ENCODE peak calls at places on chromosomes 11 and 22, in nine cellular contexts. A, Z, K, D, Q, P, N, E and T are unnamed samples. For H3K4me1, the result is how much of the 10 kb centered on the place peaks cover.

GRCh38 chr11:26993965-26994446 is at the start of gene FIBIN:
- DNase-seq in Q (no peak), K (peak), P (no peak), Z (peak), E (no peak), A (no peak), N (peak), D (peak), T (peak)

GRCh38 chr22:20805972-20806471 is 32.1 kb downstream of the SERPIND1 start:
- DNase-seq in A (no peak), D (peak), K (peak), P (peak), E (no peak), Q (no peak), N (no peak), Z (no peak), T (no peak)

GRCh38 chr11:6618117-6619020 is 853 bp downstream of the TPP1 start:
- DNase-seq in P (no peak), K (peak), N (peak), A (peak), Z (no peak), D (peak), E (peak), Q (peak), T (peak)

GRCh38 chr22:38414009-38414395 is 41.0 kb downstream of the KCNJ4 start:
- DNase-seq in Q (no peak), P (no peak), N (no peak), E (no peak), D (no peak), K (no peak), A (no peak), Z (no peak), T (no peak)

GRCh38 chr22:38655532-38656255 is 498 bp downstream of the FAM227A start:
- DNase-seq in K (peak), Q (no peak), P (peak), A (no peak), Z (no peak), D (peak), N (no peak), E (no peak), T (no peak)

GRCh38 chr11:83778598-83778997 is 492.4 kb upstream of the CCDC90B start:
- DNase-seq in K (no peak), P (no peak), N (peak), D (no peak), Z (no peak), E (no peak), Q (no peak), A (no peak), T (no peak)

GRCh38 chr11:115630109-115630700 is 126.0 kb upstream of the CADM1 start:
- DNase-seq in N (no peak), Z (no peak), A (no peak), E (no peak), Q (no peak), K (no peak), D (no peak), P (no peak), T (no peak)

GRCh38 chr22:41563051-41563711 is 2.4 kb downstream of the CSDC2 start:
- DNase-seq in Q (no peak), E (peak), P (no peak), N (peak), A (no peak), K (peak), Z (no peak), D (peak), T (no peak)

GRCh38 chr11:70071996-70072395 is 6.1 kb upstream of the ANO1 start:
- DNase-seq in E (no peak), D (no peak), Q (no peak), K (no peak), N (no peak), P (no peak), A (no peak), Z (no peak), T (no peak)

GRCh38 chr11:72764503-72764902 is 12.3 kb upstream of the ARAP1 start:
- DNase-seq in D (no peak), K (no peak), P (no peak), N (no peak), Z (peak), E (no peak), A (no peak), Q (no peak), T (no peak)

GRCh38 chr11:32821517-32821916 is 8.2 kb upstream of the PRRG4 start:
- DNase-seq in D (no peak), P (no peak), A (no peak), Q (no peak), N (peak), K (no peak), Z (no peak), E (no peak), T (no peak)

GRCh38 chr22:20238567-20239062 is 29.5 kb downstream of the RTN4R start:
- DNase-seq in K (no peak), A (peak), Q (peak), P (peak), D (no peak), E (no peak), N (peak), Z (peak), T (peak)

GRCh38 chr22:49589811-49590210 is 237.9 kb downstream of the BRD1 start:
- DNase-seq in Q (no peak), D (no peak), N (no peak), Z (no peak), A (no peak), K (no peak), E (no peak), P (no peak), T (no peak)

GRCh38 chr11:61445535-61445934 is 15.6 kb downstream of the SDHAF2 start:
- DNase-seq in Z (no peak), D (peak), E (no peak), K (no peak), A (no peak), N (no peak), Q (no peak), P (no peak), T (no peak)

GRCh38 chr11:72223615-72224586 is 666 bp upstream of the INPPL1 start:
- DNase-seq in P (no peak), N (no peak), D (peak), Q (peak), K (peak), Z (peak), A (peak), E (peak), T (peak)

GRCh38 chr11:68186061-68186460 is 27.0 kb downstream of the KMT5B start:
- DNase-seq in Q (no peak), N (no peak), D (no peak), E (no peak), A (no peak), Z (no peak), K (no peak), P (peak), T (no peak)

GRCh38 chr11:69160296-69161116 is 4.8 kb downstream of the SMIM38 start:
- DNase-seq in N (no peak), Z (no peak), Q (no peak), K (no peak), A (no peak), E (no peak), P (no peak), D (no peak), T (no peak)

GRCh38 chr11:100925935-100926334 is 203.7 kb downstream of the PGR start:
- DNase-seq in D (peak), A (no peak), P (no peak), Z (no peak), Q (no peak), N (peak), E (no peak), K (peak), T (no peak)

GRCh38 chr22:32528984-32529982 is 54.7 kb downstream of the FBXO7 start:
- DNase-seq in E (peak), K (peak), Z (peak), Q (peak), P (peak), D (peak), N (peak), A (peak), T (peak)

GRCh38 chr22:48517039-48518030 is 1310.3 kb downstream of the BRD1 start:
- DNase-seq in Q (no peak), K (no peak), P (no peak), Z (peak), D (no peak), E (no peak), A (no peak), N (no peak), T (no peak)

GRCh38 chr11:29119691-29120328 is 897.0 kb downstream of the KCNA4 start:
- DNase-seq in P (no peak), K (peak), Q (no peak), Z (no peak), N (peak), A (no peak), E (no peak), D (peak), T (peak)

GRCh38 chr11:85809881-85810280 is 1.1 kb downstream of the SYTL2 start:
- DNase-seq in P (peak), Z (no peak), Q (no peak), A (no peak), D (no peak), K (no peak), N (no peak), E (peak), T (peak)

GRCh38 chr11:133650082-133650481 is 117.8 kb upstream of the OPCML start:
- DNase-seq in Z (no peak), K (no peak), P (no peak), D (no peak), E (no peak), Q (no peak), N (no peak), A (no peak), T (no peak)

GRCh38 chr11:125154380-125155099 is 10.0 kb upstream of the PKNOX2 start:
- DNase-seq in Z (no peak), Q (no peak), P (no peak), D (no peak), A (no peak), K (no peak), N (no peak), E (no peak), T (no peak)

GRCh38 chr11:82734120-82734479 is 436 bp upstream of the FAM181B start:
- DNase-seq in K (no peak), D (no peak), Q (no peak), A (no peak), P (no peak), Z (no peak), N (no peak), E (no peak), T (no peak)

GRCh38 chr11:125925247-125925740 is 20.6 kb upstream of the VSIG10L2 start:
- DNase-seq in Z (peak), P (no peak), K (no peak), Q (no peak), A (no peak), E (peak), N (no peak), D (no peak), T (no peak)

GRCh38 chr22:36237462-36238347 is 1.6 kb downstream of the APOL2 start:
- DNase-seq in P (no peak), A (no peak), Q (peak), E (no peak), N (no peak), K (peak), D (no peak), Z (no peak), T (peak)
- H3K4me1 ChIP-seq in P (under half), A (under half), Q (under half), E (under half), N (under half), K (under half), D (under half), Z (under half), T (under half)

GRCh38 chr11:64846998-64847666 is 2.7 kb upstream of the CDC42BPG start:
- DNase-seq in Q (peak), P (peak), E (peak), K (peak), D (peak), Z (peak), A (peak), N (peak), T (peak)

GRCh38 chr11:64848214-64848778 is 3.8 kb upstream of the CDC42BPG start:
- DNase-seq in K (no peak), N (no peak), Z (no peak), A (no peak), D (no peak), E (no peak), Q (no peak), P (no peak), T (no peak)

GRCh38 chr11:64850979-64851567 is 6.6 kb upstream of the CDC42BPG start:
- DNase-seq in Z (no peak), K (no peak), P (no peak), E (no peak), N (no peak), A (no peak), D (no peak), Q (no peak), T (no peak)

GRCh38 chr11:64849600-64850356 is 5.3 kb upstream of the CDC42BPG start:
- DNase-seq in D (no peak), E (no peak), P (no peak), A (no peak), K (peak), Q (no peak), N (no peak), Z (no peak), T (no peak)

DNA sequence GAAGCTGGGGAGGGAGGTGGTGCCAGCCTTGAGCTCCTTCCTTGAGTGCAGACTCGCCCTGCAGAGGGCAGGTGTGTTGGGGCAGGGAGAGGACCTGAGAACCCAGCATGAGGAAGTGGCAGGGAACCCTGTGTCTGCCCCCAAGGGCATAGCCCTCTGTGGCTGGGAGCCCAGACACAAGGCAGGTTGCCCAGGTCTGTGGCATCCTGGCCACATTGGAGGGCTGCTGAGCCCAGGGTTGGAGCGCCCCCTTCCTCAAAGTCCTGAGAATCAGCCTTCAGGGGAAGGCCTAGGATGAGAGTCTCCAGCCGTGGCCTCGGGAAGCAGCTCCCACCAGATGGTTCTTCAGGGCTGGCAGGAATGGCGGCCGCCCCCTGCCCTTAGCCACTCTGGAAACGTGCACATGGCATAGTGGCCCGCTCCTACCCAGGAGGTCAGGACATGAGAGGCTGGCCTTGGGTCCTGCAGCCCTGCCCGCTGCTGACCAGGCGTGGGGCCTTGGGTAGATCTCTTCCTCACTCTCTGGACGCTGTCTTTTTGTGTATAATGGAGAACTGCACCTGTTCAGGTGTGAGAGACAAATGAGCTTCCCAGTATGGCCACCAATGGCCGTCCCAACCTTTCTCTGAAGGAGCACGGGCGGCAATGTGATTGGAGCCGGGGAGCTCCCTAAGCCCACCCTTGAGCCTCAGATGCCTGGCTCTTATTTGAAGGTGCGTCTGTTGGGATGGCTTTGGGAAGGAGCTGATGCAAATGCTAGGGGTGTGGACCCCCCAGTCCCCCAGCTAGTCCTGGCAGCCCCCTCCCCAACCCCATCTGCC is 4.5 kb upstream of the CDC42BPG start:
- DNase-seq in P (no peak), Z (peak), N (no peak), A (no peak), Q (no peak), D (no peak), K (no peak), E (no peak), T (no peak)
- H3K4me1 ChIP-seq in P (under half), Z (under half), N (under half), A (under half), Q (half or more), D (under half), K (under half), E (under half), T (under half)

GRCh38 chr22:31230155-31230870 is 18.2 kb downstream of the LIMK2 start:
- DNase-seq in Q (no peak), D (peak), P (no peak), N (no peak), Z (no peak), K (peak), A (no peak), E (no peak), T (no peak)
- H3K4me1 ChIP-seq in Q (under half), D (under half), P (under half), N (under half), Z (under half), K (under half), A (under half), E (under half), T (under half)

DNA sequence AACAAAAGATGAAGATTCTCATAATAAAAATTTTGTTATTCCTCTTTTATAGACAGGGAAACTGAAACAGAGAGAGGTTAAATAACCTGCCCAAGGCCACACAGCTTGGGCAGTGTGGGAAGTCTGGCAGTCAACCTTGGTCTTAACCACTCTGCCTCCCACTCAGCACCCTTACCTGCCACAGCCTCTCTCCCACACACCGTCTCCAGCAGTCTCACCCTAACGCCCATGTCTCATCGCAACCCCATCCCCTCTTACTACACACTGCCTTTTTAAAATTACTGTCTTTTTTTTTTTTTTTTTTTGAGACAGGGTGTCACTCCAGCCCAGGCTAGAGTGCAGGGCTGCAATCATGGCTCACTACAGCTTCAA is 25.0 kb downstream of the ARRB1 start:
- DNase-seq in A (no peak), Z (no peak), P (no peak), N (no peak), Q (no peak), E (no peak), K (no peak), D (no peak), T (no peak)
- H3K4me1 ChIP-seq in A (under half), Z (half or more), P (under half), N (under half), Q (under half), E (under half), K (under half), D (under half), T (under half)

GRCh38 chr11:19601235-19601634 is 111.4 kb upstream of the NAV2 start:
- DNase-seq in D (no peak), Z (no peak), K (no peak), E (no peak), A (no peak), N (no peak), P (no peak), Q (no peak), T (no peak)
- H3K4me1 ChIP-seq in D (under half), Z (under half), K (under half), E (under half), A (under half), N (under half), P (under half), Q (under half), T (under half)

DNA sequence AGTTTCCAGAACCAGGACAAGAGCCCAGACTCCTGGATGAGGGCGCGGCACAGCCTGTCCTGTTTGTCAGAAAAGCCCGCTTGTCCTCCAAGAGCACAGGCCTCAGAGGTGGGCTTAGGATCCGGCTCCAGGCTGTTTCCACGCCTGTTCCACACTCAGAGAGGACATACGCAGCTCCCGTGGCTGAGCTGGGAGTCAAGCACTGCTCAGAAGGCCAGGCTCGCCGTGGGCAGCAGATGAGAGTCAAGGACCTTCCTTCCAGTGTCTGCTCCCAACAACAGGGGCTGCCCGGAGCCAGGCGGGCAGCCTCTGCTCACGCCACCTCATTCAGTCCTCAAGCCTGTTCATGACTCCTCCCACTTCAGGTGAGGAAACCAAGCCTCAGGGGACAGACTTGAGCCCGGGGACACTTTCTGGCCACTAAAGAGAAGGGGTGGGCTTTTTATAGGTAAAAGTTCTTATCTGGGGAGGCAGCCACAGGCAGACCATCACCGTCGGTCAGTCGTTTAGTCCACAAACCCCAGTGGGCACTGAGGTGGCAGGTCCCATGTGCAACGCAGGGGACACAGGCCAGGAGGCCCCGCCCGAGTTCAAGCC is 3.8 kb downstream of the CYB5R3 start:
- DNase-seq in N (no peak), E (no peak), A (no peak), Z (peak), P (no peak), D (no peak), K (no peak), Q (no peak), T (peak)
- H3K4me1 ChIP-seq in N (under half), E (half or more), A (under half), Z (half or more), P (under half), D (under half), K (half or more), Q (under half), T (half or more)

GRCh38 chr22:40452730-40453487 is 82.5 kb downstream of the SGSM3 start:
- DNase-seq in Z (no peak), E (no peak), D (peak), N (no peak), Q (no peak), P (no peak), A (no peak), K (peak), T (peak)

GRCh38 chr22:40453676-40454075 is 83.3 kb downstream of the SGSM3 start:
- DNase-seq in P (no peak), K (peak), E (no peak), Q (no peak), N (no peak), Z (no peak), A (no peak), D (peak), T (no peak)

GRCh38 chr22:40449676-40450035 is 79.3 kb downstream of the SGSM3 start:
- DNase-seq in Q (no peak), D (peak), P (no peak), A (no peak), Z (no peak), E (no peak), K (peak), N (peak), T (no peak)

GRCh38 chr22:40451230-40451629 is 80.8 kb downstream of the SGSM3 start:
- DNase-seq in P (no peak), A (no peak), N (no peak), Q (peak), D (no peak), K (no peak), Z (no peak), E (no peak), T (no peak)

GRCh38 chr22:40450651-40451050 is 80.3 kb downstream of the SGSM3 start:
- DNase-seq in Q (no peak), P (no peak), E (no peak), A (no peak), Z (no peak), D (no peak), K (no peak), N (no peak), T (no peak)
- H3K4me1 ChIP-seq in Q (half or more), P (under half), E (under half), A (under half), Z (under half), D (under half), K (under half), N (under half), T (half or more)